ENCODE peak calls at places on chromosome 14, in four cellular contexts. One of them, this sample, is unnamed.

GRCh38 chr14:52327374-52328226 is 13.5 kb downstream of the PTGER2 start:
- DNase-seq in GM12878: no peak
- DNase-seq in H1: no peak
- DNase-seq in K562: no peak
- DNase-seq in this sample: peak

GRCh38 chr14:31420013-31420318 is 384 bp downstream of the HEATR5A start:
- DNase-seq in GM12878: no peak
- DNase-seq in H1: no peak
- DNase-seq in K562: peak
- DNase-seq in this sample: no peak

GRCh38 chr14:85572021-85572420 is 42.1 kb downstream of the FLRT2 start:
- DNase-seq in K562: no peak
- DNase-seq in GM12878: no peak
- DNase-seq in H1: no peak
- DNase-seq in this sample: no peak

GRCh38 chr14:31206536-31207286 is 882 bp downstream of the HECTD1 start:
- DNase-seq in GM12878: no peak
- DNase-seq in H1: no peak
- DNase-seq in K562: peak
- DNase-seq in this sample: no peak

GRCh38 chr14:32509632-32510187 is 180.6 kb downstream of the AKAP6 start:
- DNase-seq in GM12878: no peak
- DNase-seq in H1: no peak
- DNase-seq in K562: no peak
- DNase-seq in this sample: peak

GRCh38 chr14:25049559-25050493 is at the start of gene STXBP6:
- DNase-seq in GM12878: no peak
- DNase-seq in H1: no peak
- DNase-seq in K562: peak
- DNase-seq in this sample: peak

GRCh38 chr14:68787235-68787727 is 5.6 kb downstream of the ZFP36L1 start:
- DNase-seq in H1: no peak
- DNase-seq in K562: peak
- DNase-seq in GM12878: no peak
- DNase-seq in this sample: no peak

GRCh38 chr14:32694795-32695449 is 243.8 kb upstream of the NPAS3 start:
- DNase-seq in K562: no peak
- DNase-seq in H1: no peak
- DNase-seq in GM12878: no peak
- DNase-seq in this sample: no peak

GRCh38 chr14:95043732-95044462 is 113.4 kb downstream of the DICER1 start:
- DNase-seq in H1: no peak
- DNase-seq in K562: no peak
- DNase-seq in GM12878: no peak
- DNase-seq in this sample: no peak

GRCh38 chr14:41642402-41643195 is 35.9 kb downstream of the LRFN5 start:
- DNase-seq in K562: no peak
- DNase-seq in GM12878: no peak
- DNase-seq in H1: peak
- DNase-seq in this sample: no peak

GRCh38 chr14:92984896-92985295 is 61.9 kb downstream of the CHGA start:
- DNase-seq in H1: no peak
- DNase-seq in K562: no peak
- DNase-seq in GM12878: no peak
- DNase-seq in this sample: no peak

GRCh38 chr14:26856832-26857508 is 259.1 kb upstream of the NOVA1 start:
- DNase-seq in GM12878: no peak
- DNase-seq in H1: no peak
- DNase-seq in K562: no peak
- DNase-seq in this sample: no peak

GRCh38 chr14:55705651-55706340 is 125.8 kb downstream of the KTN1 start:
- DNase-seq in H1: no peak
- DNase-seq in K562: no peak
- DNase-seq in GM12878: no peak
- DNase-seq in this sample: no peak

GRCh38 chr14:101398011-101398410 is 163.3 kb upstream of the DIO3 start:
- DNase-seq in GM12878: no peak
- DNase-seq in K562: no peak
- DNase-seq in H1: no peak
- DNase-seq in this sample: no peak

GRCh38 chr14:45686771-45687170 is 433.8 kb upstream of the MIS18BP1 start:
- DNase-seq in H1: no peak
- DNase-seq in K562: no peak
- DNase-seq in GM12878: no peak
- DNase-seq in this sample: peak

GRCh38 chr14:75242546-75243273 is 35.9 kb upstream of the FOS start:
- DNase-seq in K562: no peak
- DNase-seq in H1: no peak
- DNase-seq in GM12878: no peak
- DNase-seq in this sample: peak

GRCh38 chr14:68544150-68544892 is 248.5 kb downstream of the ZFP36L1 start:
- DNase-seq in H1: no peak
- DNase-seq in GM12878: no peak
- DNase-seq in K562: peak
- DNase-seq in this sample: peak

GRCh38 chr14:82122678-82123077 is 589.0 kb upstream of the SEL1L start:
- DNase-seq in K562: no peak
- DNase-seq in H1: no peak
- DNase-seq in GM12878: no peak
- DNase-seq in this sample: no peak

GRCh38 chr14:76948213-76948947 is 80.1 kb downstream of the IRF2BPL start:
- DNase-seq in GM12878: no peak
- DNase-seq in H1: no peak
- DNase-seq in K562: no peak
- DNase-seq in this sample: no peak

GRCh38 chr14:73833530-73834257 is 17.9 kb upstream of the PTGR2 start:
- DNase-seq in GM12878: no peak
- DNase-seq in H1: no peak
- DNase-seq in K562: no peak
- DNase-seq in this sample: peak

GRCh38 chr14:56659964-56660551 is 80.5 kb downstream of the TMEM260 start:
- DNase-seq in H1: no peak
- DNase-seq in GM12878: no peak
- DNase-seq in K562: peak
- DNase-seq in this sample: peak

GRCh38 chr14:57866199-57866755 is 385 bp upstream of the SLC35F4 start:
- DNase-seq in H1: no peak
- DNase-seq in K562: no peak
- DNase-seq in GM12878: no peak
- DNase-seq in this sample: no peak

DNA sequence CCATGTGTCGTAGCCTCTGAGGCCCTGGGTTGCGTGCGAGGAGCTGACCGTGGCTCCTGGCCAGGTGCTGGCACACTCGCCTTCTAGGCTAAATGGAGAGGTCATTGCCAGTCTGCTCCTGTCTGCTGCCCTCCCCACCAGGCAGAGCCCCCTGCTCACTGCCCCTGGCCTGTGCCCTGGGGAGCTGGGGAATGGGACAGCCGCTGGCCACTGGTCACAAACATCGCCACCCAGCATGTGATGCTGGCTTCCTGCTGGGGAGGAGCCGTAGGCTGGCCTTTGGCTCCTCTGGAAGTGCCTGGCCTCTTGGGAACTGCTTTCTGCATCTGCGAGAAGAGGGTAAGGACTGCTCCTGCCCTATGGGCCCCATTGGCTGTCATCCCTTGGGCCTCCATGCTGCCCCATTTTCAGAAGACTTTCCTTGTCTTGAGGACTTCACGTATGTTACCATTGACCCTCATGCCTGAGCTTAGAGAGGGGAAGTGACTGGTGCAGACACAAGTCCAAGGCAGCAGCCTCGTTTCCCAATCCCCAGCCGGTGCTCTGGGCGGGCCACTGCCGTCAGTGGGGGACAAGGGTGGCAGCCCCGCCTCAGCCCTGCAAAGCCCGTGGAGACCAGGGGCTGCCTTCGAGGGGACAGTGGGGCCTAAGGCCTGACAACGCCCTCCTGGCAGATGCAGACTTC is 2.0 kb upstream of the TNFAIP2 start:
- DNase-seq in K562: no peak
- DNase-seq in H1: no peak
- DNase-seq in GM12878: no peak
- DNase-seq in this sample: no peak
- TF ChIP-seq POLR2A in K562: no peak
- TF ChIP-seq POLR2A in H1: no peak
- TF ChIP-seq POLR2A in GM12878: no peak
- TF ChIP-seq POLR2A in this sample: no peak

GRCh38 chr14:99732436-99733220 is 48.5 kb downstream of the CYP46A1 start:
- DNase-seq in GM12878: no peak
- DNase-seq in H1: no peak
- DNase-seq in K562: no peak
- DNase-seq in this sample: no peak
- TF ChIP-seq CHD1 in GM12878: no peak
- TF ChIP-seq CHD1 in H1: no peak
- TF ChIP-seq CHD1 in K562: no peak
- TF ChIP-seq CHD1 in this sample: no peak

DNA sequence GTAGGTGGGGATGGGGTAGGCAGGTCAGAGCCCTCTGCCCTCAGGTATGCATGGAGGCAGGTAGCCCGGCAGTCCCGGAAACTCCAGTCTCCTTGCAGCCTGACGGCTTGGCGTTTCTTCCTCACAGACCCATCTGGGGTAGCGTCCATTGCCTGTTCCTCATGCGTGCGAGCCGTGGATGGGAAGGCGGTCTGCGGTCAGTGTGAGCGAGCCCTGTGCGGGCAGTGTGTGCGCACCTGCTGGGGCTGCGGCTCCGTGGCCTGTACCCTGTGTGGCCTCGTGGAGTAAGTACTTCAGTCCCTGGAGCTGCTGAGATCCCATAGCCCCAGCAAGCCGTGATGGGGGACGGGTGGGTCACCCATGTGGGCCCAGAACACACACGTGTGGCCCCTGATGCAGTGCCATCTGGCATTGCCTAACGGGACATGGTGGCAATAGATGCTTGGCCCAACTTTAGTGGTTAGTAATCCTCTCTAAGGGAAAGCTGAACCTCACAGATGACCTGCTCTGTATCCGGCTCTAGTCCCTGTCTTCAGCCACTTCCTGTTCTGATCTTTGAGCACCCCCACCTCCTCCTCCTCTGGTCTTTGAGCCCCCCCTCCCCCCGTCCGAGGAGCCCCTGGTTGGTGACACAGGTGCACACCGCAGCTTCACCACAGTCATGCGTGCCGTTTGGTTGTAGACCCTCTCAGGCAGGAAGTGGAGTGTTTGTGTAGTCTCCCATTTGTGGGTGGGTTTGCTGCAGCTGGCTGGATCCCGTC is 3.7 kb downstream of the SIVA1 start:
- DNase-seq in GM12878: no peak
- DNase-seq in H1: no peak
- DNase-seq in K562: no peak
- DNase-seq in this sample: no peak
- TF ChIP-seq POLR2A in GM12878: no peak
- TF ChIP-seq POLR2A in H1: no peak
- TF ChIP-seq POLR2A in K562: no peak
- TF ChIP-seq POLR2A in this sample: no peak

GRCh38 chr14:63486729-63487128 is 56.4 kb downstream of the PPP2R5E start:
- DNase-seq in GM12878: no peak
- DNase-seq in K562: no peak
- DNase-seq in H1: no peak
- DNase-seq in this sample: no peak
- TF ChIP-seq CHD1 in GM12878: no peak
- TF ChIP-seq CHD1 in K562: no peak
- TF ChIP-seq CHD1 in H1: no peak
- TF ChIP-seq CHD1 in this sample: no peak

GRCh38 chr14:89418976-89419375 is 1.9 kb upstream of the FOXN3 start:
- DNase-seq in GM12878: no peak
- DNase-seq in K562: no peak
- DNase-seq in H1: no peak
- DNase-seq in this sample: no peak

GRCh38 chr14:89416002-89416995 is 734 bp downstream of the FOXN3 start:
- DNase-seq in GM12878: peak
- DNase-seq in H1: peak
- DNase-seq in K562: peak
- DNase-seq in this sample: peak

GRCh38 chr14:89418452-89418851 is 1.4 kb upstream of the FOXN3 start:
- DNase-seq in H1: no peak
- DNase-seq in GM12878: no peak
- DNase-seq in K562: no peak
- DNase-seq in this sample: no peak

GRCh38 chr14:89417111-89417468 is at the start of gene FOXN3:
- DNase-seq in H1: peak
- DNase-seq in K562: peak
- DNase-seq in GM12878: no peak
- DNase-seq in this sample: peak

GRCh38 chr14:89417469-89418225 is 614 bp upstream of the FOXN3 start:
- DNase-seq in GM12878: peak
- DNase-seq in H1: no peak
- DNase-seq in K562: peak
- DNase-seq in this sample: peak
- TF ChIP-seq POLR2A in GM12878: peak
- TF ChIP-seq POLR2A in H1: no peak
- TF ChIP-seq POLR2A in K562: no peak
- TF ChIP-seq POLR2A in this sample: no peak

DNA sequence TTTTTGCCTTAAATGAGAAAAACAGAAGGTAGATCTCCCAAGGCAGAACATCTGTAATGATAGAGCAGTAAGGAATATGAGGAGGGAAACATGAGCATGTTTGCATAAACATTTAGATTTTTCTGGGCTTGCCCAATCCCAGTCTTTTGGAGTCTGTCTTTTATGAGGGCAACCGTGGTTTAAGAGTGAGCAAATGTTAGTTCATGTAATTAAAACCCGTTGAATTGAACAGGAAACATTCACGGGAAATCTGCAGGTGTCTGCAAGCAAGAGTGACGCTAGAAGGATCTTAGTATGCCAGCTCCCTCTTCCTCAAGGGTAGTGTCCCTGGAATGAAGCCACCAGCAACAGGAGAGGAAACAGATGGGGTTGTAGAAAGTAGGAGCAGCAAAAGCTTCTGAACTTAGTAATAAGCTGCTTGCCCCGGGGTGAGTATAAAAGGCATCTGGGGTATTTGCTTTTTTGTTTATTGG is 79.4 kb downstream of the ARF6 start:
- DNase-seq in GM12878: no peak
- DNase-seq in H1: no peak
- DNase-seq in K562: no peak
- DNase-seq in this sample: peak
- TF ChIP-seq CHD1 in GM12878: no peak
- TF ChIP-seq CHD1 in H1: no peak
- TF ChIP-seq CHD1 in K562: no peak
- TF ChIP-seq CHD1 in this sample: no peak

DNA sequence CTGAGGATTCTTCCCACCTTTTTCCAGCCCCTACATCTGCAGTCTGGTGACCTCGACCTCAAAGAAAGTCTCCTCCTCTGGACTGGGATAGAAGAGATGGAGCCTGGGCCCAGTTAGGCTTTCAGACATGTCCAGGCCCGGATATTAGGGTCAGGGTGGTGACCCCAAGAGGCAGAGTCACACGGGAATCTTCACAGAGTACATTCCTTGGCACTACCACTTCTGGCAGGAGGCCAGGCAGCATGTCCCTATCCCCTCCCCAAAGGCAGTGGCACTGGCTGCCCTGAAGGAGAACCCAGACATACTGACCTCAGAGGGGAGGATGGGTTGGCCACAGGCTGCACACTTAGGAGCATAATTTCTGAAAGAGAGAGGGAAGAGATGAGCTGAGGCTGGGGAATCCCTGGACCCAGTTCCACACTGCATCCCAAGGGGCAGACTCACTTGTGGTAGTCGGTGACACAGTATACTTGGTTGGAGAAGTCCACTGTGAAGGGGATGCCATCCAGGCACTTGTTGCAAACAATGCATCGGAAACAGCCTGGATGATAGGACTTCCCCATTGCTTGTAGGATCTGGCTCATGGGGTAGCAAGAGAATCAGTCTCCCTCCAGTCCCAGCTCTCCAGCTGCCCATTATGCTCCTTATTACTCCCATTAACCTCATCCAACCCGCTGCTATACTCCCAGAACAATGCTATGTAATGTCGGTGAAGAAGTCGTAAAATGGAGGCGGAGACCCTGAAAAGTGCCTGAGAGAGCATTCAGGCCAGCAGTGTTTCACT is 7.6 kb downstream of the AJUBA start:
- DNase-seq in H1: no peak
- DNase-seq in GM12878: no peak
- DNase-seq in K562: no peak
- DNase-seq in this sample: no peak
- TF ChIP-seq POLR2A in H1: no peak
- TF ChIP-seq POLR2A in GM12878: no peak
- TF ChIP-seq POLR2A in K562: no peak
- TF ChIP-seq POLR2A in this sample: no peak

This sample was measured in IMR-90.